ENCODE peak calls at places on chromosomes 4 and X, in seven cellular contexts. One of them, this sample, is unnamed.

GRCh38 chrX:88202149-88202548 is 544.9 kb upstream of the CPXCR1 start:
- DNase-seq in AG09319: no peak
- DNase-seq in GM20000: no peak
- DNase-seq in AG09309: no peak
- DNase-seq in B cell: no peak
- DNase-seq in tibial nerve: no peak
- DNase-seq in AG10803: no peak
- DNase-seq in this sample: no peak

GRCh38 chr4:55255171-55255570 is 90.9 kb upstream of the SRD5A3 start:
- DNase-seq in tibial nerve: no peak
- DNase-seq in B cell: no peak
- DNase-seq in GM20000: no peak
- DNase-seq in AG09309: no peak
- DNase-seq in AG10803: peak; percentile 67
- DNase-seq in AG09319: no peak
- DNase-seq in this sample: peak; percentile 63

GRCh38 chr4:169957785-169958184 is 68.4 kb downstream of the MFAP3L start:
- DNase-seq in tibial nerve: no peak
- DNase-seq in AG10803: no peak
- DNase-seq in AG09309: no peak
- DNase-seq in AG09319: no peak
- DNase-seq in B cell: no peak
- DNase-seq in GM20000: no peak
- DNase-seq in this sample: no peak

GRCh38 chr4:29632199-29632598 is 1088.0 kb upstream of the PCDH7 start:
- DNase-seq in tibial nerve: no peak
- DNase-seq in GM20000: no peak
- DNase-seq in AG10803: no peak
- DNase-seq in B cell: no peak
- DNase-seq in AG09319: no peak
- DNase-seq in AG09309: no peak
- DNase-seq in this sample: no peak

GRCh38 chr4:8247047-8247930 is 22.3 kb upstream of the HTRA3 start:
- DNase-seq in AG09319: no peak
- DNase-seq in B cell: no peak
- DNase-seq in AG09309: no peak
- DNase-seq in GM20000: no peak
- DNase-seq in tibial nerve: peak; percentile 74
- DNase-seq in AG10803: no peak
- DNase-seq in this sample: peak; percentile 92

GRCh38 chr4:84985952-84986351 is 19.5 kb upstream of the WDFY3 start:
- DNase-seq in B cell: no peak
- DNase-seq in AG09309: no peak
- DNase-seq in GM20000: no peak
- DNase-seq in tibial nerve: no peak
- DNase-seq in AG10803: peak; percentile 36
- DNase-seq in AG09319: no peak
- DNase-seq in this sample: peak; percentile 27

GRCh38 chr4:36079666-36080065 is 164.6 kb downstream of the ARAP2 start:
- DNase-seq in GM20000: no peak
- DNase-seq in AG09319: no peak
- DNase-seq in B cell: no peak
- DNase-seq in AG09309: no peak
- DNase-seq in tibial nerve: no peak
- DNase-seq in AG10803: no peak
- DNase-seq in this sample: no peak

GRCh38 chr4:47031011-47031678 is at the start of gene GABRB1:
- DNase-seq in AG09319: no peak
- DNase-seq in GM20000: no peak
- DNase-seq in AG09309: no peak
- DNase-seq in tibial nerve: no peak
- DNase-seq in AG10803: peak; percentile 11
- DNase-seq in B cell: no peak
- DNase-seq in this sample: peak; percentile 31

GRCh38 chrX:47430925-47431324 is 52.1 kb downstream of the ZNF41 start:
- DNase-seq in AG09319: no peak
- DNase-seq in B cell: no peak
- DNase-seq in AG09309: no peak
- DNase-seq in tibial nerve: no peak
- DNase-seq in AG10803: no peak
- DNase-seq in GM20000: no peak
- DNase-seq in this sample: no peak

GRCh38 chrX:44308869-44309268 is 34.6 kb downstream of the EFHC2 start:
- DNase-seq in AG09309: no peak
- DNase-seq in GM20000: no peak
- DNase-seq in tibial nerve: no peak
- DNase-seq in B cell: no peak
- DNase-seq in AG09319: no peak
- DNase-seq in AG10803: no peak
- DNase-seq in this sample: no peak

GRCh38 chr4:8409271-8410065 is 31.1 kb downstream of the ACOX3 start:
- DNase-seq in AG10803: peak; percentile 33
- DNase-seq in AG09319: no peak
- DNase-seq in tibial nerve: no peak
- DNase-seq in B cell: no peak
- DNase-seq in AG09309: no peak
- DNase-seq in GM20000: no peak
- DNase-seq in this sample: peak; percentile 76

GRCh38 chr4:26298198-26298950 is 22.4 kb upstream of the RBPJ start:
- DNase-seq in AG09309: peak; percentile 24
- DNase-seq in B cell: no peak
- DNase-seq in GM20000: no peak
- DNase-seq in tibial nerve: no peak
- DNase-seq in AG09319: peak; percentile 46
- DNase-seq in AG10803: peak; percentile 77
- DNase-seq in this sample: peak; percentile 32

GRCh38 chrX:18172970-18173369 is 47.7 kb downstream of the BEND2 start:
- DNase-seq in GM20000: no peak
- DNase-seq in AG09319: no peak
- DNase-seq in AG10803: no peak
- DNase-seq in B cell: no peak
- DNase-seq in AG09309: no peak
- DNase-seq in tibial nerve: no peak
- DNase-seq in this sample: no peak

GRCh38 chr4:117154251-117154650 is 68.9 kb upstream of the TRAM1L1 start:
- DNase-seq in B cell: no peak
- DNase-seq in AG09309: no peak
- DNase-seq in tibial nerve: no peak
- DNase-seq in AG10803: no peak
- DNase-seq in GM20000: no peak
- DNase-seq in AG09319: no peak
- DNase-seq in this sample: no peak

GRCh38 chr4:86233681-86234080 is 126.2 kb downstream of the MAPK10 start:
- DNase-seq in AG09319: no peak
- DNase-seq in AG09309: no peak
- DNase-seq in AG10803: peak; percentile 83
- DNase-seq in B cell: no peak
- DNase-seq in tibial nerve: no peak
- DNase-seq in GM20000: no peak
- DNase-seq in this sample: no peak

GRCh38 chr4:83771113-83771705 is 235.3 kb downstream of the GPAT3 start:
- DNase-seq in AG09319: peak; percentile 10
- DNase-seq in tibial nerve: no peak
- DNase-seq in AG09309: peak; percentile 29
- DNase-seq in AG10803: peak; percentile 68
- DNase-seq in GM20000: peak; percentile 23
- DNase-seq in B cell: no peak
- DNase-seq in this sample: peak; percentile 46

GRCh38 chr4:176376032-176376614 is 56.4 kb downstream of the SPCS3 start:
- DNase-seq in tibial nerve: no peak
- DNase-seq in B cell: no peak
- DNase-seq in AG10803: peak; percentile 31
- DNase-seq in AG09309: no peak
- DNase-seq in GM20000: peak; percentile 8
- DNase-seq in AG09319: no peak
- DNase-seq in this sample: peak; percentile 26

GRCh38 chr4:7909463-7909862 is 30.2 kb downstream of the AFAP1 start:
- DNase-seq in AG10803: no peak
- DNase-seq in GM20000: no peak
- DNase-seq in tibial nerve: no peak
- DNase-seq in AG09319: no peak
- DNase-seq in B cell: no peak
- DNase-seq in AG09309: no peak
- DNase-seq in this sample: no peak

GRCh38 chr4:184351560-184352451 is 122.5 kb downstream of the IRF2 start:
- DNase-seq in tibial nerve: no peak
- DNase-seq in B cell: no peak
- DNase-seq in AG09309: no peak
- DNase-seq in AG09319: no peak
- DNase-seq in GM20000: no peak
- DNase-seq in AG10803: no peak
- DNase-seq in this sample: no peak

GRCh38 chrX:151987108-151987507 is 12.6 kb upstream of the GABRE start:
- DNase-seq in AG10803: no peak
- DNase-seq in AG09309: no peak
- DNase-seq in tibial nerve: no peak
- DNase-seq in AG09319: no peak
- DNase-seq in B cell: no peak
- DNase-seq in GM20000: no peak
- DNase-seq in this sample: no peak

GRCh38 chr4:36053931-36054330 is 190.4 kb downstream of the ARAP2 start:
- DNase-seq in AG09309: no peak
- DNase-seq in B cell: no peak
- DNase-seq in GM20000: no peak
- DNase-seq in tibial nerve: no peak
- DNase-seq in AG09319: no peak
- DNase-seq in AG10803: no peak
- DNase-seq in this sample: peak; percentile 4

DNA sequence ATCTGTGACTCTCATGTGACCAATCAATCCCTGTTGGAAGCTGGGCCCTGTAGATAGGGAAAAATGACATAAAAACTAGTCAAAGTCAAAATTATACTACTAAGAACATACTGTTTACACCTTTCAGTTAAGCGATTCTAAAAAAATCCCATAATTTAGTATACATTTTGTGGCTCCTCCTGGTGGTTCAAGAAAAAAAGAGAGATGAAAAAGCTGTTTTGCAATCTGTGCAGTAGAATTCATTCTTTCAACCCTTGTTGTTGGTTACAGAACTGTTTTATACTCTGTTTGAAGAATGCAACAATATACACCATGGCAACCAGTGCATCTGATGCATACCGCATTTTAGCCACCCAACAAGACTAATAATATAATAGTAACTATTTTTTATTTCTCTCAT is 66.8 kb upstream of the ANK2 start:
- DNase-seq in AG09309: no peak
- DNase-seq in B cell: no peak
- DNase-seq in GM20000: no peak
- DNase-seq in AG09319: no peak
- DNase-seq in AG10803: peak; percentile 38
- DNase-seq in tibial nerve: no peak
- DNase-seq in this sample: peak; percentile 13
- TF ChIP-seq CTCF in AG09309: peak; percentile 13
- TF ChIP-seq CTCF in B cell: no peak
- TF ChIP-seq CTCF in GM20000: no peak
- TF ChIP-seq CTCF in AG09319: no peak
- TF ChIP-seq CTCF in AG10803: no peak
- TF ChIP-seq CTCF in tibial nerve: no peak
- TF ChIP-seq CTCF in this sample: peak; percentile 15

DNA sequence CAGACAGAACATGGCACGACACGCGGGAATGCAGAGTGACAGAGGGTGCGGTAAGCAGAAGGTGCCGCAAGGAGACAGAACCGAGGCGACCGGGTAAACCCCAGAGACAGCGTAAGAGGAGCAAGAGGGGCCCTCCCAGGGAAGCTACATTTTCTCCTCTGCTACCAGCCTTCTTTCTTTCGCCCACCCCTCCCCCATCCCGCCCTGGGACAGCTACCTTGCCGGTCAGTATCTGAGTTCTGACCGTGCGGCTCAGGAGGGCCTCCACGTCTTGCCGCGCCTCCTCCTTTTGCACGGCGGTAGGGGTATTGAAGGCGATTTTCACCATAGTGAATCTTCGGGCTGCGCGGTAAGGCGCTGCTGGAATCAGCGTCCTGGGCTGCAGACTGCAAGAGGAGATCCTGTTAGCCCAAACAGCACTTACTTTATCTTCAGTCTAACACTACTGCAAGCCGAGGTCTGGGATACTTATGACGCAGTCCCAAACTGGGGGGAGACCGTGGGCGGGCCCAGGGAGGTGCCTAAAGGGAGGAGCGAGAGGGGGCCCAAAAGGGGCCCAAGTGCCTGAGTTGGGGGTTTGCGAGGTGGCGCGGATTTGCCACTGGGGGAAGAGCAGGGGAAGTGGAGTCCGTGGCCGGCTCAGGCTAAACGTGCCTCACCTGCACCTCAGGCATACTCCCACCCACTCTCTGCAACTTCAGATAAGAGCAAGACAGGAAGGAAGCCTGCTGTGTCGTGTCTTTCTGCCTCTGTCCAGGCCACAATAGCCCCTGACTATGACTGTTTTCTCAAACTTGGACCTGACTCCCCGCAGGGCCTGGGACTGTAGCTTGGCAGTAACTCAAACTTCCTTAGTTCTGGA is at the start of gene ITM2A:
- DNase-seq in AG09309: no peak
- DNase-seq in AG10803: no peak
- DNase-seq in GM20000: peak; percentile 26
- DNase-seq in B cell: peak; percentile 29
- DNase-seq in tibial nerve: peak; percentile 17
- DNase-seq in AG09319: no peak
- DNase-seq in this sample: no peak
- TF ChIP-seq CTCF in AG09309: no peak
- TF ChIP-seq CTCF in AG10803: no peak
- TF ChIP-seq CTCF in GM20000: no peak
- TF ChIP-seq CTCF in B cell: peak; percentile 14
- TF ChIP-seq CTCF in tibial nerve: no peak
- TF ChIP-seq CTCF in AG09319: no peak
- TF ChIP-seq CTCF in this sample: no peak

GRCh38 chr4:87961993-87962791 is 13.3 kb upstream of the SPP1 start:
- DNase-seq in AG09319: no peak
- DNase-seq in GM20000: no peak
- DNase-seq in AG10803: peak; percentile 39
- DNase-seq in B cell: no peak
- DNase-seq in AG09309: no peak
- DNase-seq in tibial nerve: no peak
- DNase-seq in this sample: peak; percentile 42
- TF ChIP-seq CTCF in AG09319: no peak
- TF ChIP-seq CTCF in GM20000: no peak
- TF ChIP-seq CTCF in AG10803: no peak
- TF ChIP-seq CTCF in B cell: no peak
- TF ChIP-seq CTCF in AG09309: no peak
- TF ChIP-seq CTCF in tibial nerve: no peak
- TF ChIP-seq CTCF in this sample: no peak

DNA sequence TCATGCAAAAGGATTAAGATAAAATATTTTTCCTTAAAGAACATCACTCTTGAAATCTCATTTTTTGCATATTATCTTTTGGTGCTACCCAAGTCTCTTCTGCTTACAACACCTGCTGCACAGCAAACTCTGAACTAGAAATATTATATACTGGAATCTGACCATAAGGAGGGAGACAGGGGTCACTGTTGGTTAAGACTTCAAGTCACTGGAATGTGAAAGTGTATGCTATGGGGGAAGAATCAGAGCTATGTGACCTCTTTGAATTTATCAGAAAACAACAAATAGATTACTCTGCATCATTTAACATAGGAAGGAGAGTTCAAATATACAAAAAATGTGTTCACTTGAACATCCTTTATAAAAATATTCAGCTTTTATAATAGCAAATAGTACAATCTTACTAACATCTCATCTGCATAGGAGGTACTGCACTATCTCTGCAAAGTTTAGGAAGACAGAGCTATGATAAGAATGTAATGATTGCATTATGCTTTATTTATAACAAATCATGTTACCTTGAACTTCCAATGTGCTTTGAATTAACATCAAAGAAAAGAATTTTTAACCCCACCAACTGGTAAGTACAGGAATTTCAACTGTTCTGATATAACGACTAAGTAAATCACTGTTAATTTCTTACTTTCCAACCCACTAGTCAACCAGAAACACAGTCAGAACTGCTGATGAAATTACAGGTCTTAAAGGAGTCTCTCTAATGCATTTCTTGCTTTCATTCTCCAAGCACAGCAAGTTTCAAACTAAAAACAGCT is 69.8 kb downstream of the ZNF827 start:
- DNase-seq in tibial nerve: no peak
- DNase-seq in AG09309: no peak
- DNase-seq in AG10803: peak; percentile 30
- DNase-seq in GM20000: peak; percentile 18
- DNase-seq in B cell: no peak
- DNase-seq in AG09319: no peak
- DNase-seq in this sample: no peak
- TF ChIP-seq CTCF in tibial nerve: no peak
- TF ChIP-seq CTCF in AG09309: peak; percentile 1
- TF ChIP-seq CTCF in AG10803: peak; percentile 27
- TF ChIP-seq CTCF in GM20000: no peak
- TF ChIP-seq CTCF in B cell: no peak
- TF ChIP-seq CTCF in AG09319: no peak
- TF ChIP-seq CTCF in this sample: no peak